ENCODE peak calls at places on chromosome 18, in four cellular contexts. F, B, T and I are unnamed samples. For H3K9me3, the result is how much of the 10 kb centered on the place peaks cover.

GRCh38 chr18:23596183-23596582 is 9.9 kb upstream of the NPC1 start:
- DNase-seq in F (no peak), B (peak), T (no peak), I (no peak)

GRCh38 chr18:46567196-46567595 is 89.8 kb downstream of the LOXHD1 start:
- DNase-seq in T (no peak), B (no peak), F (no peak), I (no peak)

GRCh38 chr18:63783394-63783793 is 8.2 kb downstream of the SERPINB7 start:
- DNase-seq in B (no peak), T (no peak), F (no peak), I (no peak)

GRCh38 chr18:61702007-61702406 is 190.8 kb downstream of the RNF152 start:
- DNase-seq in T (no peak), B (no peak), F (no peak), I (no peak)

GRCh38 chr18:63832470-63832869 is 55.0 kb upstream of the SERPINB2 start:
- DNase-seq in T (no peak), B (no peak), F (no peak), I (no peak)

GRCh38 chr18:51498085-51498855 is 300.8 kb upstream of the MEX3C start:
- DNase-seq in F (no peak), T (no peak), B (no peak), I (no peak)

GRCh38 chr18:9403795-9404564 is 69.4 kb downstream of the TWSG1 start:
- DNase-seq in T (no peak), F (no peak), B (peak), I (no peak)

GRCh38 chr18:23816740-23817139 is 127.5 kb downstream of the LAMA3 start:
- DNase-seq in F (no peak), T (no peak), B (no peak), I (no peak)

GRCh38 chr18:25349131-25349925 is 2.6 kb downstream of the ZNF521 start:
- DNase-seq in B (peak), T (peak), F (peak), I (no peak)

GRCh38 chr18:54555996-54556395 is 35.0 kb upstream of the DYNAP start:
- DNase-seq in T (no peak), F (no peak), B (no peak), I (no peak)

GRCh38 chr18:24656571-24656971 is 196.1 kb downstream of the HRH4 start:
- DNase-seq in T (no peak), B (no peak), F (peak), I (no peak)

GRCh38 chr18:26159353-26159752 is 25.7 kb downstream of the PSMA8 start:
- DNase-seq in B (no peak), T (no peak), F (no peak), I (no peak)

GRCh38 chr18:59662008-59662701 is 35.1 kb downstream of the CCBE1 start:
- DNase-seq in F (peak), T (no peak), B (no peak), I (no peak)

GRCh38 chr18:37254973-37255372 is 310.6 kb downstream of the CELF4 start:
- DNase-seq in B (no peak), T (no peak), F (no peak), I (no peak)

GRCh38 chr18:37252342-37252741 is 313.3 kb downstream of the CELF4 start:
- DNase-seq in B (no peak), F (no peak), T (no peak), I (no peak)

GRCh38 chr18:37252854-37253396 is 312.7 kb downstream of the CELF4 start:
- DNase-seq in F (no peak), T (no peak), B (no peak), I (no peak)

GRCh38 chr18:37253424-37254255 is 312.0 kb downstream of the CELF4 start:
- DNase-seq in T (peak), B (no peak), F (peak), I (no peak)

DNA sequence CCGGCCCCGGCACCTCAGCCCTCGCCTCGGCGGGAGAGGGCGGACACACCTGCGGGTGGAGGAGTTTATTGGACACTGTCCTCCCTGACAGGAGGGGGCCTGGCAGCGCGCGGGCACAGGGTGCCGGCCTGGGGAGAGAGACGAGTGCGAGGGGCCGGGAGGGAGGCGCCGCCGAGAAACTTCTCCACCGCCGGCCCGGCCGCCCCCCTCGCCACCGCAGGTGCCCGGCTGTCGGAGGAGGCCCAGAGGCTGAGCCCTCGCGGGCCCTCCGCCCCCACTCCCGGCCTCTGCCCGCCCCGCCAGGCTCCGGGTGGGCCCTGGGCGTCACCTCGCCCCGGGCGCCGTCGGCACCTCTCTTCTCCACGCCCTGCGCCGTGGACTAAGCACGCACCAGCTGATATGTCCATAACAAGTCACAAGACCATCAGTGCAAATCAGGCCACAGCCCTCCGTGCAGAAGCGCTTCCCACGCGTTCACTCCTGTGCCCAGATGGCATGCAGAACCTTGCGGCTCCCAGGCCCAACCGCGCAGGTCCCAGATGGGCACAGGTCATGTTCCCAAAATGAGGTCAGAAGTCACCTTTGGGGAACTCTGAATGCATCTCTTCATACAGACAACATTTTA is 311.2 kb downstream of the CELF4 start:
- DNase-seq in F (no peak), T (no peak), B (no peak), I (no peak)
- H3K4me3 ChIP-seq in F (peak), T (peak), B (no peak), I (peak)

DNA sequence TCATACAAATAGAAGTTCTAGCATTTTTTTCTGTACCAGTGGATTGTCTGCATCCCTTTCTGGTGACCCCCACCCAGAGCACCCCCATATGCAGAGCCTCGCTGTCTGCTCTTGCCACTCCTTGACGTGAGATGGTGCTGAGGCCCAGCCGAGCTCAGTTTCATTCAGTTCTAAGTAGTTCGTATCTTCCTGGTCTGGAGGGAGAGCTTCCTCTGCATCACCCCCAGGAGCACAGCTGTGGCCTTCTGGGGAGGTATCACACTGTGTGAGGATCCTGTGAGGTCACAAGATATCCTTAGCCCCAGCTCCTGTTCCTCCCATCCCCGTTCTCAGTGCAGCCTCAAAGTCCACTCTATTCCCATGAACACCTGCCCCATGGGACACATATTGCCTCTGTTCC is 132.7 kb downstream of the PTGR3 start:
- DNase-seq in T (no peak), B (no peak), F (no peak), I (peak)
- H3K9me3 ChIP-seq in T (under half), B (under half), F (under half), I (under half)

GRCh38 chr18:37450434-37451133 is 115.0 kb downstream of the CELF4 start:
- DNase-seq in T (peak), B (no peak), F (peak), I (no peak)
- H3K27ac ChIP-seq in T (peak), B (no peak), F (no peak), I (no peak)

GRCh38 chr18:2848879-2849254 is 2.1 kb downstream of the EMILIN2 start:
- DNase-seq in B (peak), F (no peak), T (no peak), I (no peak)
- H3K4me3 ChIP-seq in B (no peak), F (no peak), T (no peak), I (no peak)

GRCh38 chr18:72458256-72458655 is 85.9 kb downstream of the CBLN2 start:
- DNase-seq in T (no peak), F (no peak), B (no peak), I (no peak)

GRCh38 chr18:72456802-72457201 is 87.3 kb downstream of the CBLN2 start:
- DNase-seq in F (no peak), T (no peak), B (no peak), I (no peak)

GRCh38 chr18:72460210-72460680 is 83.9 kb downstream of the CBLN2 start:
- DNase-seq in B (no peak), T (no peak), F (no peak), I (no peak)
- H3K9me3 ChIP-seq in B (under half), T (under half), F (under half), I (under half)

DNA sequence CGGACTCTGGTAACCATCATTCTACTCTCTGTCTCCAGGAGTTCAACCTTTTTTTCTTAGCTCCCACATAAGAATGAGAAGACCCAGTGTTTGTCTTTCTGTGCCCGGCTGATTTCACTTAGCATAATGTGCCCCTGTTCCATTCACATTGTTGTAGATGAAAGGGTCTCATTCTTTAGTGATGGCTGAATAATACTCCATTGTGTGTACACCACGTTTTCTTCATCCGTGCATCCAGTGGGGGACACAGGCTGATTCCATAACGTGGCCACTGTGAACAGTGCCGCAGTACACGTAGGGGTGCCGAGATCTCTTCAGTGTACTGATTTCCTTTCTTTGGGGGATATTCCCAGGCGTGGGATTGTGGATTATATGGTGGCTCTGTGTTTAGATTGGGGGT is 72.3 kb upstream of the NFATC1 start:
- DNase-seq in F (no peak), B (no peak), T (no peak), I (no peak)
- H3K27ac ChIP-seq in F (no peak), B (no peak), T (no peak), I (no peak)

GRCh38 chr18:5653802-5654201 is 110.0 kb upstream of the EPB41L3 start:
- DNase-seq in B (no peak), F (no peak), T (no peak), I (no peak)
- H3K4me3 ChIP-seq in B (no peak), F (no peak), T (no peak), I (no peak)

GRCh38 chr18:1094408-1094807 is 189.7 kb downstream of the ADCYAP1 start:
- DNase-seq in F (peak), B (no peak), T (no peak), I (no peak)

GRCh38 chr18:1092228-1092627 is 187.6 kb downstream of the ADCYAP1 start:
- DNase-seq in B (no peak), F (no peak), T (peak), I (no peak)

DNA sequence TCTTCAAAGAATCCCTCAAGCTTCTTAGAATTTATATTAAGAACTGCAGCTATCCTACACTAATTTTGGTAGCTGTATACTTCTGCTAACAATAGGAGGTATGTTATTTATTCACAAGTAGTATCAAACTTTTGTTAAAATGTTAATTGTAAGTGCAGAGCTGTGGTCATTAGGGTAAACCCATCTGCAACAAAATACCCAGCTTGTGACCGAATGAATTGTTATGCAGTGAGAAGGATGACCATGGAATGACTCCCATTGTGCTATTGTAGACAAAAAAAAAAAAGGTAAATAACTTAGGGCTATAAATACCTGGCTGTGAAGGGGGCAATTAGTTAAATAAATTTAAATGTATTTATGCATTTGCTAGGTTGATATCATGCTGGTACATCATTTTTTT is 186.1 kb downstream of the ADCYAP1 start:
- DNase-seq in T (no peak), B (no peak), F (no peak), I (no peak)
- H3K9me3 ChIP-seq in T (under half), B (under half), F (under half), I (under half)

GRCh38 chr18:49613141-49613641 is 51.3 kb downstream of the LIPG start:
- DNase-seq in B (no peak), F (no peak), T (peak), I (no peak)

GRCh38 chr18:49613741-49614151 is 51.9 kb downstream of the LIPG start:
- DNase-seq in T (no peak), B (no peak), F (no peak), I (no peak)

GRCh38 chr18:49611316-49611715 is 49.5 kb downstream of the LIPG start:
- DNase-seq in B (no peak), T (no peak), F (no peak), I (no peak)

GRCh38 chr18:49609416-49610284 is 47.8 kb downstream of the LIPG start:
- DNase-seq in F (no peak), B (no peak), T (no peak), I (no peak)

GRCh38 chr18:49612515-49613033 is 50.7 kb downstream of the LIPG start:
- DNase-seq in B (no peak), F (no peak), T (no peak), I (no peak)
- H3K27ac ChIP-seq in B (no peak), F (peak), T (peak), I (no peak)